ENCODE peak calls at places on chromosomes 11 and 22, in six cellular contexts. D is astrocyte of the spinal cord, N is BJ, F is uterus, B is astrocyte, H is GM23338. K is an unnamed sample.

GRCh38 chr11:111715142-111715816 is 50.9 kb downstream of the PPP2R1B start:
- DNase-seq in B (no peak), H (no peak), D (no peak), F (no peak), N (no peak), K (no peak)

GRCh38 chr11:83568474-83568873 is 282.3 kb upstream of the CCDC90B start:
- DNase-seq in B (no peak), F (no peak), H (no peak), N (no peak), D (no peak), K (no peak)

GRCh38 chr11:121614661-121615240 is 162.0 kb upstream of the SORL1-AS1 start:
- DNase-seq in N (no peak), F (no peak), D (no peak), B (no peak), H (peak), K (no peak)

GRCh38 chr11:129896062-129896461 is 684 bp upstream of the NFRKB start:
- DNase-seq in F (no peak), B (no peak), D (no peak), H (peak), N (no peak), K (no peak)

GRCh38 chr22:23696326-23696851 is 5.6 kb downstream of the RGL4 start:
- DNase-seq in F (no peak), N (no peak), D (peak), H (no peak), B (peak), K (peak)

GRCh38 chr11:35621620-35622019 is 3.4 kb downstream of the FJX1 start:
- DNase-seq in D (peak), B (no peak), H (no peak), F (no peak), N (peak), K (no peak)

GRCh38 chr11:3747704-3748103 is 49.6 kb downstream of the NUP98 start:
- DNase-seq in H (no peak), F (no peak), B (peak), N (peak), D (peak), K (no peak)

GRCh38 chr22:23223566-23224317 is 43.4 kb downstream of the BCR start:
- DNase-seq in N (no peak), H (no peak), D (no peak), F (no peak), B (no peak), K (no peak)

GRCh38 chr22:30182365-30182764 is 64.2 kb downstream of the LIF start:
- DNase-seq in D (no peak), H (no peak), N (no peak), B (peak), F (no peak), K (no peak)

GRCh38 chr11:41056892-41057569 is 402.4 kb downstream of the LRRC4C start:
- DNase-seq in F (no peak), B (no peak), N (no peak), D (no peak), H (no peak), K (no peak)

GRCh38 chr11:113954235-113954634 is 20.7 kb upstream of the HTR3A start:
- DNase-seq in F (no peak), B (no peak), H (no peak), N (no peak), D (no peak), K (no peak)

GRCh38 chr22:49308300-49308699 is 519.4 kb downstream of the BRD1 start:
- DNase-seq in B (no peak), F (no peak), H (no peak), D (no peak), N (no peak), K (no peak)

GRCh38 chr11:62774407-62774806 is 3.2 kb downstream of the TAF6L start:
- DNase-seq in D (no peak), F (no peak), N (no peak), H (no peak), B (no peak), K (no peak)

GRCh38 chr11:113168358-113168757 is 146.0 kb upstream of the TTC12 start:
- DNase-seq in B (no peak), N (no peak), H (no peak), D (no peak), F (no peak), K (no peak)

GRCh38 chr11:47399860-47400812 is 8.3 kb upstream of the SLC39A13 start:
- DNase-seq in B (no peak), H (peak), F (peak), N (no peak), D (no peak), K (no peak)

GRCh38 chr11:119148855-119149370 is at the start of gene ABCG4:
- DNase-seq in N (no peak), H (peak), F (no peak), D (no peak), B (no peak), K (no peak)

GRCh38 chr11:114061053-114062049 is 1.8 kb downstream of the ZBTB16 start:
- DNase-seq in N (no peak), F (no peak), B (no peak), D (peak), H (peak), K (no peak)

GRCh38 chr11:46339816-46340215 is 7.4 kb upstream of the DGKZ start:
- DNase-seq in N (no peak), B (no peak), F (no peak), D (no peak), H (no peak), K (no peak)

GRCh38 chr22:39558254-39558727 is 12.3 kb upstream of the CACNA1I start:
- DNase-seq in F (no peak), D (no peak), N (no peak), B (no peak), H (peak), K (no peak)

GRCh38 chr11:27040302-27041115 is at the start of gene BBOX1:
- DNase-seq in N (no peak), F (peak), B (no peak), H (peak), D (no peak), K (no peak)

GRCh38 chr22:43273902-43274484 is 69.2 kb downstream of the SCUBE1 start:
- DNase-seq in D (peak), F (peak), B (no peak), H (peak), N (no peak), K (no peak)

GRCh38 chr22:49480896-49481650 is 346.6 kb downstream of the BRD1 start:
- DNase-seq in N (no peak), F (no peak), H (no peak), D (no peak), B (no peak), K (no peak)

GRCh38 chr22:19917389-19918138 is 24.0 kb upstream of the COMT start:
- DNase-seq in D (no peak), H (no peak), B (no peak), N (no peak), F (no peak), K (no peak)

GRCh38 chr11:1826552-1827094 is 8.2 kb upstream of the SYT8 start:
- DNase-seq in H (peak), F (no peak), B (peak), N (no peak), D (peak), K (no peak)

GRCh38 chr22:46996595-46997310 is 234.3 kb downstream of the TBC1D22A start:
- DNase-seq in H (no peak), D (no peak), N (no peak), F (no peak), B (no peak), K (no peak)

GRCh38 chr11:2862950-2863618 is 22.5 kb downstream of the CDKN1C start:
- DNase-seq in H (peak), D (peak), N (no peak), B (no peak), F (no peak), K (no peak)

GRCh38 chr11:133745791-133746190 is 99.5 kb downstream of the SPATA19 start:
- DNase-seq in F (no peak), B (no peak), H (no peak), N (no peak), D (no peak), K (no peak)

GRCh38 chr11:47378011-47378835 is at the start of gene SPI1:
- DNase-seq in H (peak), N (no peak), D (no peak), B (no peak), F (no peak), K (peak)

GRCh38 chr11:113557926-113558325 is 82.7 kb upstream of the DRD2 start:
- DNase-seq in D (no peak), N (no peak), H (no peak), B (no peak), F (no peak), K (no peak)

GRCh38 chr22:39959640-39960447 is at the start of gene TMA7B:
- DNase-seq in H (peak), N (no peak), D (peak), F (no peak), B (peak), K (no peak)

GRCh38 chr11:6755303-6755952 is 16.3 kb downstream of the OR2AG2 start:
- DNase-seq in H (peak), B (no peak), D (peak), N (no peak), F (no peak), K (no peak)

GRCh38 chr22:43883719-43884415 is 7.9 kb downstream of the PNPLA5 start:
- DNase-seq in D (no peak), B (no peak), H (no peak), N (no peak), F (no peak), K (no peak)

GRCh38 chr11:35590412-35590811 is 27.8 kb upstream of the FJX1 start:
- DNase-seq in N (no peak), F (no peak), D (no peak), H (no peak), B (no peak), K (no peak)

GRCh38 chr11:6237903-6238302 is 986 bp upstream of the CNGA4 start:
- DNase-seq in N (no peak), B (no peak), D (no peak), F (no peak), H (no peak), K (no peak)

GRCh38 chr11:6320411-6321207 is at the start of gene CAVIN3:
- DNase-seq in N (peak), B (peak), D (peak), F (peak), H (peak), K (peak)

GRCh38 chr11:67045314-67045713 is 11.3 kb upstream of the RHOD start:
- DNase-seq in B (peak), F (peak), H (no peak), N (peak), D (peak), K (no peak)

GRCh38 chr11:129743029-129743846 is 72.4 kb upstream of the TMEM45B start:
- DNase-seq in F (no peak), D (no peak), B (no peak), N (no peak), H (no peak), K (no peak)

GRCh38 chr11:10625281-10625981 is 57.0 kb upstream of the LYVE1 start:
- DNase-seq in N (no peak), F (no peak), D (no peak), H (no peak), B (no peak), K (no peak)
- H3K4me3 ChIP-seq in N (no peak), F (no peak), D (no peak), H (no peak), B (no peak), K (no peak)

DNA sequence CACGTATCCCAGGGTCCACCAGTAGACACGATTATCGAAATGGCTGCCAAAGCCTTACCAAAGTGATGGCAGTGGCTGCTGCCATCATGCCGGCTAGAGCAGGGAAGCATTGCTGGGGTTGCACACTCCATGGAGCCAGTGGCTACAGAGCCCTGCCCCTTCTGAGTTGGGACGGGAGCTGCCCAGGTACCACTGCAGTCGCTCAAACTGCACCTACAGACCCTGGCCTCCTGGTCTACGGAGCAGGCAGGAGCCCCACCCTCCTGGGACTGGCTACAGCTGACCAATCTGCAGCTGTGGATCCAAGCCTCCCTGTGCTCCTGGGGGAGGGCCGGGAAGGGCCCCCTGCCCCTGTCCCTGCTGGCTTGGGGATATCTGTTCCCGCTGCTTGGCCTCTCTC is 111.4 kb downstream of the ATG16L2 start:
- DNase-seq in H (no peak), F (no peak), D (no peak), N (no peak), B (no peak), K (no peak)
- TF ChIP-seq CTCF in H (no peak), F (no peak), D (no peak), N (no peak), B (no peak), K (no peak)

GRCh38 chr11:125164091-125164421 is 495 bp upstream of the PKNOX2 start:
- DNase-seq in D (no peak), N (no peak), F (no peak), H (no peak), B (no peak), K (no peak)
- H3K4me3 ChIP-seq in D (peak), N (no peak), F (peak), H (peak), B (peak), K (no peak)

GRCh38 chr22:27258773-27259172 is 542.8 kb downstream of the MN1 start:
- DNase-seq in F (no peak), N (no peak), B (no peak), D (no peak), H (no peak), K (no peak)
- TF ChIP-seq CTCF in F (no peak), N (no peak), B (no peak), D (no peak), H (no peak), K (no peak)

GRCh38 chr22:36330127-36330526 is 57.6 kb downstream of the MYH9 start:
- DNase-seq in N (no peak), B (no peak), H (no peak), D (no peak), F (no peak), K (no peak)

GRCh38 chr22:36327922-36328551 is 59.7 kb downstream of the MYH9 start:
- DNase-seq in B (peak), N (no peak), H (no peak), D (peak), F (no peak), K (no peak)

GRCh38 chr22:36328635-36329216 is 59.0 kb downstream of the MYH9 start:
- DNase-seq in B (peak), D (peak), H (no peak), N (peak), F (peak), K (no peak)

GRCh38 chr22:36330655-36331305 is 57.0 kb downstream of the MYH9 start:
- DNase-seq in F (peak), H (no peak), N (no peak), D (peak), B (peak), K (no peak)

DNA sequence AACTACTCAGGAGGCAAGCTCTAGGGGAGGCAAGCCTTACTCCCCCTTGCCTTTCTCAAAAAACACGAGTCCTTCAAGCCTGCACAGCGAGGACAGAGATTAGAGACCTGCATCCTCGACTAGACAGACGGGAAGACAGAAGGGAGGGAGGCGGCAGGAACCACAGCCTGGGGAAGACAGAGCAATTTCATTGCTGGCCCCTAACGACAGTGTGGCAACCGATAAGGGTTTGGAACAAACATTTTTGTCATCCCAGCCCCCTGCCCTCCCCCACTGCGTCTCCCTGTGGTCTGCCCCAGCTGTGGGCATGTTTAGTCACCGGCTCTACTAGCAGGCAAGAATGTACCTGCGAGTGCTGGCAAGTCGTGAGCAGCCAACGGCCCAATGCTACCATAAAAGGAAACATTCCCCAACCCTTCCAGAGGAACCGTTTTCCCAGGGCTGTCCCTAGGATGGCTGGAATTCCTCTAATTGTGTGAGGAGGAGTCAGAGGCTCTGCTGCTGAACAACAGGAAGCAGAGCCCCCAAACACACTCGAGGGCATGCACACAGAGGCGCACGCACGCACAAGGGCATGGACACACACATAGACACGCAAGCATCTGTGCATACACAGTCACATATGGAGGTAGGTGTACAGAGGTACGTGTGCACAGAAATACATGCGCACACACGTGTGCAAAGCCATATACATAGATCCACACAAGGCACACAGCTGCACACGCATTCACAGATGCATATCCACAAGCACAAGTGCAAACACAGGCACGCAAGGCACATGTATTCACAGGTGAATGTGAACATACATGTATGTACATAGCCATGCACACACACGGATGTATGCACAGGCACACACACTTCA is 58.3 kb downstream of the MYH9 start:
- DNase-seq in F (peak), D (peak), N (peak), B (peak), H (peak), K (no peak)
- H3K4me3 ChIP-seq in F (no peak), D (no peak), N (no peak), B (no peak), H (peak), K (no peak)

DNA sequence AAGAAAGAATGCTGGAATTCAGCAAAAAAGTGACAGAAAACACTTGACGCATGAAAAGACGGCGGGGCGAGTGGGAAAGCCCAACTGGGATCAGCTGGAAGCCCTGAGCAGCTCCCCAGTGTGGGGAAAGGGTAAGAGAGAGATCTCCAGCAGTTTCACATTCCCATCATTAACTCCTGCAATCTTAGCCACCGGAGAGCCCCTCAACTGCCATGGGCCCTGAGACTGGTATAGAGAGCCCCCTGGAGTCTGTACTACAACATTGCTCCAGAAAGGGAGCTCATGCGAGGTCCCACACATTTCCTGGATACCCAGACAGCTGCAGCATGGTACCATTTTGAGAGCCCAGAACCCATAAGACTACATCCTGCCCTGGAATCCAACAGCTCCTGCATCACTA is 31.1 kb downstream of the MRGPRX4 start:
- DNase-seq in D (peak), B (no peak), H (peak), F (no peak), N (no peak), K (no peak)
- TF ChIP-seq CTCF in D (peak), B (peak), H (peak), F (no peak), N (peak), K (peak)

DNA sequence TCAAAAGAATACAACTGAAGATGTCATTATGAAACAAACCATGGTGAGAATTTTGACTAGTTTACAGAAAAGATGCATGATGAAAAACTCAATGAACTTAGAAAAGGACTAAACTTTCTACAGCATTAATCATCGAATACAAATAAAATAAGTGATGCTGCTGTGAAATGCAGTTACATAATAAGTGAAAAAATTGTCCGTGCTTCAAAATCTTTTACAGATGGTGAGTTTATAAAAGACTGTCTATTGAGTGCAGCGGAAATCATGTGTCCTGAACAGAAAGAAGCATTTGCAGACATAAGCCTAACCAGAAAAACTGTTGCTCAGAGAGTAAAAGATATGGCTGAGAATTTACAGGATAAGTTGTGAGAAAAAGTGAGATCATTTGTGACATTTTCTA is 33.8 kb downstream of the NEAT1 start:
- DNase-seq in B (no peak), H (no peak), N (peak), D (no peak), F (no peak), K (no peak)
- H3K4me3 ChIP-seq in B (no peak), H (no peak), N (no peak), D (no peak), F (no peak), K (peak)

GRCh38 chr11:78380615-78381029 is 37.0 kb downstream of the GAB2 start:
- DNase-seq in B (peak), F (no peak), D (peak), H (no peak), N (peak), K (no peak)
- TF ChIP-seq CTCF in B (no peak), F (no peak), D (no peak), H (no peak), N (no peak), K (no peak)